ENCODE peak calls at places on chromosomes 16 and 17, in five cellular contexts. O, F, M, G and P are unnamed samples.

GRCh38 chr16:14101415-14101814 is 30.3 kb downstream of the MRTFB start:
- DNase-seq in G (no peak), M (peak), F (no peak), O (no peak), P (no peak)

GRCh38 chr16:24610421-24610765 is 71.0 kb downstream of the RBBP6 start:
- DNase-seq in M (no peak), G (no peak), F (no peak), O (no peak), P (peak)

GRCh38 chr17:60386475-60387058 is 5.4 kb downstream of the USP32 start:
- DNase-seq in M (no peak), G (no peak), O (no peak), F (no peak), P (no peak)

GRCh38 chr17:45775148-45775547 is 9.0 kb upstream of the CRHR1 start:
- DNase-seq in M (no peak), O (no peak), G (peak), F (no peak), P (no peak)

GRCh38 chr16:67963325-67964321 is 4.8 kb downstream of the SLC12A4 start:
- DNase-seq in G (no peak), O (no peak), M (no peak), F (no peak), P (no peak)

GRCh38 chr17:55434721-55435120 is 13.1 kb upstream of the MMD start:
- DNase-seq in G (no peak), F (no peak), M (no peak), O (no peak), P (no peak)

GRCh38 chr17:16933317-16934132 is 38.4 kb downstream of the TNFRSF13B start:
- DNase-seq in G (no peak), O (no peak), F (no peak), M (no peak), P (no peak)

GRCh38 chr16:57226701-57227621 is 18.1 kb upstream of the ARL2BP start:
- DNase-seq in F (no peak), M (no peak), O (no peak), G (no peak), P (peak)

GRCh38 chr16:89374393-89374948 is 115.9 kb downstream of the ANKRD11 start:
- DNase-seq in F (no peak), O (no peak), M (no peak), G (no peak), P (no peak)

GRCh38 chr16:89039756-89040155 is 53.9 kb upstream of the ACSF3 start:
- DNase-seq in O (no peak), G (no peak), M (no peak), F (no peak), P (no peak)

GRCh38 chr17:72609501-72609900 is 483.0 kb downstream of the SLC39A11 start:
- DNase-seq in G (no peak), O (no peak), F (no peak), M (no peak), P (peak)

GRCh38 chr16:7399296-7399695 is 66.7 kb downstream of the RBFOX1 start:
- DNase-seq in F (no peak), M (no peak), O (no peak), G (no peak), P (no peak)

GRCh38 chr16:188674-189073 is 8.4 kb downstream of the HBQ1 start:
- DNase-seq in M (peak), F (no peak), G (no peak), O (no peak), P (no peak)

GRCh38 chr16:55035037-55035436 is 104.4 kb downstream of the IRX5 start:
- DNase-seq in O (peak), G (no peak), M (peak), F (no peak), P (no peak)

GRCh38 chr16:303760-304505 is 21.0 kb downstream of the PDIA2 start:
- DNase-seq in M (no peak), G (no peak), F (no peak), O (no peak), P (no peak)

GRCh38 chr17:43871947-43872690 is 25.1 kb downstream of the CD300LG start:
- DNase-seq in O (peak), G (peak), F (no peak), M (no peak), P (peak)

GRCh38 chr16:23518435-23518891 is 8.2 kb upstream of the GGA2 start:
- DNase-seq in O (no peak), M (no peak), F (no peak), G (no peak), P (no peak)

GRCh38 chr16:23521037-23521743 is 10.9 kb upstream of the GGA2 start:
- DNase-seq in M (no peak), F (no peak), G (no peak), O (no peak), P (no peak)

GRCh38 chr16:23520500-23520899 is 10.2 kb upstream of the GGA2 start:
- DNase-seq in F (no peak), O (no peak), M (no peak), G (no peak), P (no peak)

GRCh38 chr16:23521965-23522364 is 11.7 kb upstream of the GGA2 start:
- DNase-seq in M (no peak), F (no peak), O (no peak), G (no peak), P (no peak)

GRCh38 chr16:23519282-23519681 is 9.0 kb upstream of the GGA2 start:
- DNase-seq in F (no peak), M (no peak), G (no peak), O (no peak), P (no peak)
- H3K27ac ChIP-seq in F (no peak), M (no peak), G (no peak), O (peak), P (no peak)

GRCh38 chr17:1563786-1564613 is 1.4 kb upstream of the PITPNA start:
- DNase-seq in M (no peak), G (no peak), F (no peak), O (no peak), P (no peak)
- H3K27ac ChIP-seq in M (no peak), G (no peak), F (no peak), O (no peak), P (no peak)

DNA sequence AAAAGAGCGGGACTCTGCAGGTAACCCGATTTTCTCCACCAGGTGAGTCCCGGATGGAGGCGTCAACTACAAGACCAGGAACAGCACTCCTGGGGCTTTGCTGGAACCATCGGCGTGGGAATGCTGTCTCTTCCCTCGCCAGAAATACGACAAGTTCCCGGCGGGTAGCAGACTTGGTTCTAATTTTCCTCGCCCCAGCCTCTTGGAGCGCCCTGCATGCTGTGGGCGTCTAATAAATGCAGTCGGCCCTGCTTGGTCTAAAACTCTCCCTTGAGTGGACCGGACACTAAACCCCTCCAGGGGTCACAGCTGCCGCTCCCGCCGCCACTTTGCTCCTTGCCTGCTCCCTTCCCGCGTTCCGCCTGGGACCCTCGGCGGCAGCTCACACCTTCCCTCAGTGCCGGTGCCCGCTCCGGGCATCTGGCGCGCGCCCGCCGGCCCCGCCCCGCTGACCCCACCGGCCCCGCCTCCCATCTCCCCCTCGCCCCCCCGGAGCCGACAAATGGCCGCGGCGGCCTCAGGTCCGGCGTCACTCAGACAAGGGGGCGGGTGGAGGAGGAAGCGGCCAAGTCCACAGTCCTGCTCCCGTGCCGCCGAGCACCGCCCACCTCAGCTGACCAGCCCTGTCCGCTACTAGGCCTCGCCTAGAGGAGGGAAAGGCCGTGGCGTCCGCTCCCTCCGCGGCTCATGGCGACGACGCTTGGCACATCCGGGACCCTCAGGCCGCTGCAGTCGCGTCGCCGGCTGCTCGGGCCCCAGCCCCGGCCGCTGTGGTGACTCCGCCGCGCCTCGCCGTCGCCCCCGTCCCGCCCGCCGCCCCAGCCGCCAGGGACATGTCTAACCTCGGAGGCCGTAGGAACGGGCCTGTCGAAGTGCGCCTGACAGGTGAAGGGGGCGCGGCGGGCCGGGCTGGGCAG is 65.8 kb downstream of the KPNA2 start:
- DNase-seq in O (peak), M (peak), G (peak), F (peak), P (peak)
- H3K27ac ChIP-seq in O (peak), M (peak), G (peak), F (peak), P (peak)

DNA sequence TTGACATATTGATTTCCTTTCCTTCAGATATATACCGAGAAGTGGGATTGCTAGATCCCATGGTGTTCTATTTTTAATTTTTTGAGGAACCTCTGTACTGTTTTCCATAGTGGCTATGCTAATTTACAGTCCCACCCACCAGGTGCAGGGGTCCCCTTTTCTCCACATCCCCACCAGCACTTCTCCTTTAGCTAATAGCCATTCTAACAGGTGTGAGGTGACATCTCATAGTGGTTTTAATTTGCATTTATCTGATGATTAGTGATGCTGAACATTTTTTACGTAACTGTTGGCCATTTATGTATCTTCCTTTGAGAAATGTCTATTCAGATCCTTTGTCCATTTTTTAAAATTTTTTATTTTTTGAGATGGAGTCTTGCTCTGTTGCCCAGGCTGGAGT is 93.9 kb downstream of the SDR42E1 start:
- DNase-seq in M (no peak), F (no peak), G (no peak), O (no peak), P (no peak)
- H3K27ac ChIP-seq in M (no peak), F (no peak), G (no peak), O (no peak), P (no peak)

DNA sequence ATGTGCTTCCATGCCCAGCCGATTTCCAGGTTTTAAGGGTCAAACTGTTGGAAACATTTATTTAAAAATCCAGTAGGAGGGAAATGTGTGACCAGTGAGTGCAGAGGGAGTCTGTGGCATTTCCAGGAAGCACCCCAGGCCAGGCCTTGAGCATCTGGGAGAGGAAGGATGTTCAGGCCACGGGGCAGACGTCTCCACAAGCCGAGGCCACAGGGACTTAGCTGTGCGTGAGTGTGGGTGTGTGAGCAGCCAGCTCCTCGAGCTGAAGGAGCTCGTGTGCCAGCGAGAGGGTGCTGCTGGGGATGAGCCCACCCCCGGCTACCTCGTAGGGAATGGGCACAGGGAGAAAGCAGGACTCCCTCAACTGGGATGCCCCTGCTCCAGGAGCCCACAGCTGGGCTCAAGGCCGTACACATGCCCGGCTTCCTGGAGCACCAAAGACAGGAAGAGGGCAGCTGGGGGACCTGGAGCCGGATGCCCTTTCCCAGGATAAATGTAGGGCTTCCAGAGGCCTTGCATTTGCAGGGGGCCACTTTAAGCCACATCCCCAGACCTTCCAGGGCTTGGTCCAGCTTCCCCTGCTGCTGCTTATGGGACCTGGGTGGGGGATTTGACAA is 12.5 kb downstream of the NPTX1 start:
- DNase-seq in O (no peak), F (no peak), G (no peak), M (no peak), P (no peak)
- H3K27ac ChIP-seq in O (no peak), F (no peak), G (no peak), M (no peak), P (no peak)

GRCh38 chr17:37339321-37339720 is 36.5 kb upstream of the C17orf78 start:
- DNase-seq in M (no peak), F (no peak), O (no peak), G (no peak), P (no peak)
- H3K27ac ChIP-seq in M (no peak), F (no peak), O (no peak), G (no peak), P (no peak)

GRCh38 chr16:86214326-86215232 is 295.7 kb upstream of the FOXF1 start:
- DNase-seq in G (no peak), M (no peak), O (no peak), F (no peak), P (no peak)

GRCh38 chr16:86215233-86215978 is 294.9 kb upstream of the FOXF1 start:
- DNase-seq in M (no peak), F (no peak), O (no peak), G (no peak), P (no peak)

GRCh38 chr16:86211800-86212199 is 298.5 kb upstream of the FOXF1 start:
- DNase-seq in O (no peak), G (no peak), F (no peak), M (peak), P (no peak)

GRCh38 chr16:86212706-86213426 is 297.5 kb upstream of the FOXF1 start:
- DNase-seq in O (no peak), F (no peak), M (no peak), G (no peak), P (no peak)

DNA sequence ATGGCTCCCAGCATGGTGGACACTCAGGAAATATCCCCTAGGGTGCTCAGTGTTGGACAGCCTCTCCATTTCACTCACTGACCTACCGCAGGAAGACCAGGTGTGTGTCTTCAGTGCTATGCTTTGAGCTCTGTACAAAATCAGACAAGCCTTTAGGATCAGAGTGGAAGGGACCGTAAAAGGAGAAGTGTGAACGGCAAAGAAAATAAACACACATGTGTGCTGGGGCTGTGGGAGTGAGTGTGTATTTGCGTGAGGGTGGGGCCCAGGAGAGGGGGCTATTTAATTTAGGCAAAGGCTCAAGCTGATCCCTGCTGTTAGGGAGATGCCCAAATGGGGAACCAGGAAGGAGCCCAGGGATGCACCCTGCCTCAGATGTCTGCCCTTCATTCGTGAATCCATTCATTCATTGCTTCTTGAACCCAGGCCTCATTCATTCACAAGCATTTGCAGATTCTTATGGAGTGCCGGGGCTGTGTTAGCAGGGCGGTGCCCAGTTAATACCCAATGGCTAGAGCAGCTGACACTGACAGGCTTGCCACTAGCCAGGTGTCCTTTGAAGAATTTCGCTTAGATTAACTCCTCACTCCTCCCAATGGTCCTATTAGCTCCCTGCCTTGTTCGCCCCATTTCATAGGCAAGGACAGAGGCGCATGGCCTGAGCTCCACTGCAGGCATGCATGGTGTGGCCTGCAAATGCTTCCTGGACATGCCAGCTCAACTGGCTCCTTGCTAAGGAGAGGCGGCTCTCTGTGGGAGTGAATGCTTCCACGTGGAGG is 296.7 kb upstream of the FOXF1 start:
- DNase-seq in G (no peak), F (no peak), M (no peak), O (no peak), P (no peak)
- H3K27ac ChIP-seq in G (no peak), F (no peak), M (no peak), O (peak), P (no peak)

DNA sequence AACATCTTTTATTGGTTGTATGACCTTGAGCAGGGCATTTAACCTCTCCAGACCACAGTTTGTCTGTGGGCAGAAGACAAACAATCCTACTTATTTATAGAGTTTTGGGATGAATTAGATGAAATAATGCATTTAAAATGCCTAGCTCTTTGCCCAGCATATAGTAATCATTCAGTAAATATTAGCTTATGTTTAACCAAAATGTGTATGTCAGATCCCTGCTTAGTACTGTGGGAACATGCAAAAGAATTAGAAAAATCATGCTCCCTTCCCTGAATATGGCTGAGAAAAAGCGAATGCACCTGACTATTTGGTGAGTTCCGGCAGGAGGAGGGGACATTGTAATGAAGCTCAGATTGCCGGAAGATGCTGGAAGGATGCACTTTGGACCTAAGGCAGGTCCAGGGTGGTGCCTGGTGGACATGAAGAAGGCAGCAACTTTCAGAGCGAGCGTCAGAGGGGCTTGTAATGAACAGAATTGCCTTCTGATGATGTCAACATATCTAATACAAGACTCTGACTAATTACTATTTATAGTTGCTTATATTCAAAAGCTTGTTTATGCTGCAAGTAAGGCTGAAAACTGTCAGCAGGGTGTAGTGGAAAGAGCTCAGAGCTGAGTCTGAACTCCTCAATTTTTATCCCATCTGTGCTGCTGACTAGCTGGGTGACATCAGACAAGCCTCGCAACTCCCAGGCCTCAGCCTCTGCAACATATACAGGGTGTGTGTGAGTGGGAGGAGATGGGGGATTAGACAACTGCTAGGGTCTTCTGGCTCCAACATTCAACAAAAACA is 221.2 kb downstream of the PRKCA start:
- DNase-seq in G (no peak), O (no peak), M (no peak), F (no peak), P (no peak)
- H3K27ac ChIP-seq in G (no peak), O (no peak), M (no peak), F (no peak), P (no peak)

GRCh38 chr16:4836727-4837126 is 10.4 kb downstream of the GLYR1 start:
- DNase-seq in G (no peak), F (no peak), M (no peak), O (no peak), P (no peak)
- H3K27ac ChIP-seq in G (no peak), F (no peak), M (no peak), O (no peak), P (no peak)

GRCh38 chr16:87202346-87202745 is 114.8 kb downstream of the C16orf95 start:
- DNase-seq in F (no peak), O (no peak), G (no peak), M (no peak), P (no peak)
- H3K27ac ChIP-seq in F (peak), O (no peak), G (no peak), M (no peak), P (no peak)